ENCODE peak calls at places on chromosomes 4 and X, in four cellular contexts. D is fibroblast of lung, V is body of pancreas, L is colonic mucosa. Z is an unnamed sample.
A peak's percentile ranks its signal among the peaks of the same experiment; 100 is the strongest.

GRCh38 chrX:135194684-135195083 is 23.5 kb upstream of the CT55 start:
- DNase-seq in L (no peak), V (no peak), D (no peak), Z (no peak)

GRCh38 chr4:24559032-24559821 is 25.1 kb downstream of the DHX15 start:
- DNase-seq in D (no peak), V (no peak), L (no peak), Z (no peak)

GRCh38 chr4:185591679-185592141 is 56.4 kb upstream of the PDLIM3 start:
- DNase-seq in L (no peak), V (no peak), D (peak; percentile 11), Z (no peak)

GRCh38 chr4:109011241-109012031 is 248.6 kb upstream of the ETNPPL start:
- DNase-seq in D (no peak), L (no peak), V (no peak), Z (no peak)

GRCh38 chrX:143580266-143580665 is 55.6 kb downstream of the SLITRK4 start:
- DNase-seq in D (peak; percentile 10), L (no peak), V (peak; percentile 20), Z (no peak)

GRCh38 chr4:57077550-57078311 is 32.5 kb downstream of the IGFBP7 start:
- DNase-seq in D (no peak), V (no peak), L (no peak), Z (no peak)

GRCh38 chrX:115093206-115093605 is 75.8 kb upstream of the IL13RA2 start:
- DNase-seq in V (no peak), D (no peak), L (no peak), Z (no peak)

GRCh38 chrX:48592971-48593370 is 4.3 kb upstream of the WDR13 start:
- DNase-seq in L (no peak), D (peak; percentile 24), V (no peak), Z (no peak)

GRCh38 chrX:139831689-139832456 is 101.0 kb downstream of the ATP11C start:
- DNase-seq in D (peak; percentile 80), V (no peak), L (peak; percentile 38), Z (no peak)

DNA sequence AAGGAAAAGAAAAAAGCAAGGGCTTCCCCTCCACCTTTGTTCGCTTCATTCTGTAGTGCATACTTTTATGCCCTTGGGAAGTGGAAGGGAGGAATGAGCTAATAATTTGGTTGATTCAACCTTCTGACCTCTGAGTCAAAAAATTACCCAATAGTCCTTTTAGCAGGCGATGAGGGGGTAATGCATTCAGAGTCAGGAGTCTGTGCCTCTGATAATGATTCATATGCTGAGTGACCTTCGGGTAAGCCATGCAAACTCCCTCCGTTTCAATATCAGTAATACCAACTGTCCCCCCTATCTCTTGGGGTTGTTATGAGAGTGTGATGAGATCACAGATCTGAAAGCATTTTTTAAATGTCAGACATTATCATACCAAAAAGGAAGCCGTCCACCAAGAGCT is 41.6 kb upstream of the ACSL4 start:
- DNase-seq in D (peak; percentile 81), L (no peak), V (no peak), Z (no peak)
- H3K4me1 ChIP-seq in D (peaks cover 3% of the 10 kb centered on the region), L (no peaks in the 10 kb centered on the region), V (no peaks in the 10 kb centered on the region), Z (no peaks in the 10 kb centered on the region)

GRCh38 chrX:107054978-107055377 is 55.0 kb upstream of the MORC4 start:
- DNase-seq in D (no peak), L (no peak), V (no peak), Z (no peak)
- H3K4me1 ChIP-seq in D (no peaks in the 10 kb centered on the region), L (no peaks in the 10 kb centered on the region), V (no peaks in the 10 kb centered on the region), Z (no peaks in the 10 kb centered on the region)

GRCh38 chrX:13051167-13051528 is 6.7 kb upstream of the FAM9C start:
- DNase-seq in V (no peak), L (no peak), D (no peak), Z (no peak)

GRCh38 chrX:13053171-13053570 is 8.8 kb upstream of the FAM9C start:
- DNase-seq in L (no peak), V (no peak), D (no peak), Z (no peak)

GRCh38 chrX:13048265-13048664 is 3.8 kb upstream of the FAM9C start:
- DNase-seq in V (no peak), D (peak; percentile 64), L (no peak), Z (no peak)

GRCh38 chrX:13050151-13050550 is 5.7 kb upstream of the FAM9C start:
- DNase-seq in L (no peak), V (no peak), D (no peak), Z (no peak)

DNA sequence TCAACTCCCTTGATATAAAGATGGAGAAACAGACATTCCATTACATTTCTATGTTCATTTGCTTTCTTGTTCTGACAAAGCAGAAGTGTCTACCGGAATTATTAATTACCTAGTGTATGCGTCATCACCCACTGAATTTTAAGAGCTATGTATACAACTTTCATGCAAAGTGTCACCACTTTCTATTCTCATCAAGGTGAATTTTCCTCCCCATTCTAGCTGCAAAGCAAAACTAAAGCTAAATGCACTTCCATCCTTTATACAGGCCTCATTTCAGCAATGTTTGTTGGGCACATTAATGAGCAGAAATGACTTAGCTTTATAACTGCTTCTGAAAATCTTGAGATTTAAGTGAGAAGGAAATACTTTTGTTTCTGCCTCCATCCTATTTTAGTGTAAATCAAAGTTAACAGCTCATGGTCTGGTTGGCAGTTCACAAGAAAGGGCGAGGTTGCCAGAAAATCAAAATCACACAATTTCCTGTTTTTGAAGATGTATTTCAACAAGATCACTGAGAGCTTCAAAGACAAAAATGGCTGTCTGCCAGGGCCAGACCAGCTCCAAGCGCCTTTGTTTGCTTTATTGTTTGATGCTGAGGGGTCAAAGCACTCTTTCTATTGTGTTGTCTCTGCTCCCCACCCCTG is 7.2 kb upstream of the FAM9C start:
- DNase-seq in L (no peak), V (no peak), D (peak; percentile 29), Z (no peak)
- H3K4me1 ChIP-seq in L (no peaks in the 10 kb centered on the region), V (no peaks in the 10 kb centered on the region), D (peaks cover 2% of the 10 kb centered on the region), Z (no peaks in the 10 kb centered on the region)

GRCh38 chr4:54063737-54064316 is 578 bp downstream of the CHIC2 start:
- DNase-seq in L (peak; percentile 49), V (peak; percentile 40), D (no peak), Z (peak; percentile 53)
- H3K4me1 ChIP-seq in L (peaks cover 8% of the 10 kb centered on the region), V (peaks cover 54% of the 10 kb centered on the region), D (peaks cover 16% of the 10 kb centered on the region), Z (peaks cover 26% of the 10 kb centered on the region)

Z was measured in mucosa of descending colon.